ENCODE peak calls at places on chromosomes 7 and 10, in five cellular contexts. A is CD8-positive, alpha-beta T cell; G is stomach; K is mucosa of descending colon; E is H1. M is an unnamed sample. For H3K4me1, the result is how much of the 10 kb centered on the place peaks cover.

GRCh38 chr7:876972-877311 is 588 bp downstream of the GET4 start:
- DNase-seq in A (no peak), G (no peak), K (peak), E (no peak), M (no peak)

GRCh38 chr7:55504093-55504859 is 68.0 kb downstream of the VOPP1 start:
- DNase-seq in A (no peak), G (peak), K (no peak), E (no peak), M (peak)

GRCh38 chr10:75137533-75138438 is 26.3 kb downstream of the SAMD8 start:
- DNase-seq in A (no peak), G (no peak), K (no peak), E (no peak), M (no peak)

GRCh38 chr7:20661884-20662283 is 46.4 kb downstream of the ABCB5 start:
- DNase-seq in A (no peak), G (no peak), K (no peak), E (no peak), M (no peak)

GRCh38 chr10:102712089-102712488 is 2.1 kb downstream of the ARL3 start:
- DNase-seq in A (no peak), G (no peak), K (no peak), E (no peak), M (no peak)

GRCh38 chr7:96045919-96046318 is 273.6 kb downstream of the DYNC1I1 start:
- DNase-seq in A (no peak), G (peak), K (no peak), E (no peak), M (no peak)

GRCh38 chr7:35691827-35692307 is 3.1 kb downstream of the HERPUD2 start:
- DNase-seq in A (peak), G (no peak), K (no peak), E (no peak), M (no peak)

GRCh38 chr7:157495177-157495553 is 158.4 kb downstream of the DNAJB6 start:
- DNase-seq in A (no peak), G (no peak), K (no peak), E (no peak), M (no peak)

GRCh38 chr7:102321351-102322201 is 34.7 kb downstream of the SPDYE6 start:
- DNase-seq in A (no peak), G (no peak), K (no peak), E (peak), M (no peak)

GRCh38 chr10:29355436-29355991 is 66.6 kb downstream of the LYZL1 start:
- DNase-seq in A (no peak), G (no peak), K (no peak), E (no peak), M (no peak)

GRCh38 chr10:127227663-127228062 is 31.3 kb upstream of the INSYN2A start:
- DNase-seq in A (no peak), G (no peak), K (no peak), E (no peak), M (no peak)

DNA sequence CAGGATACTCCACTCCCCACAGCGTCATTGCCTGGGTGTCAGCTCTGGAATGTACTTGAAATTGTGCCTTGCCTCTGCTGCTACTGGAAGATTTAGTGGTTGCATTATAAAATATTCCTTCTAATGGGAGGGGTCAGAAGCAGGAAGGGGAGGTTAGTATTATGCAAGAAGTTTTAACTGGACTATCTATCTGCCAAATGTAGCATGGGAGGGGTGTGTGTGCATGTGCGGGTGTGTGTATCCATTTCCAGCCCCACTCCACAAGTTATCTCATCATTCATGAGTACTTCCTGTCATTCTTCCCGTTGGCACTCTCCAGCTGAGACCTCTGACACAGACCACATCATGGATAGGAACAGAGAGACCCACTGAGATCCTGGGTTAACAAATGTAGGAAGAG is 13.4 kb downstream of the MBL2 start:
- DNase-seq in A (no peak), G (no peak), K (no peak), E (no peak), M (no peak)
- H3K4me1 ChIP-seq in A (under half), G (under half), K (under half), E (under half), M (under half)

GRCh38 chr7:44384586-44385383 is 59.4 kb upstream of the CAMK2B start:
- DNase-seq in A (no peak), G (peak), K (no peak), E (peak), M (no peak)
- H3K4me1 ChIP-seq in A (under half), G (under half), K (under half), E (under half), M (under half)

DNA sequence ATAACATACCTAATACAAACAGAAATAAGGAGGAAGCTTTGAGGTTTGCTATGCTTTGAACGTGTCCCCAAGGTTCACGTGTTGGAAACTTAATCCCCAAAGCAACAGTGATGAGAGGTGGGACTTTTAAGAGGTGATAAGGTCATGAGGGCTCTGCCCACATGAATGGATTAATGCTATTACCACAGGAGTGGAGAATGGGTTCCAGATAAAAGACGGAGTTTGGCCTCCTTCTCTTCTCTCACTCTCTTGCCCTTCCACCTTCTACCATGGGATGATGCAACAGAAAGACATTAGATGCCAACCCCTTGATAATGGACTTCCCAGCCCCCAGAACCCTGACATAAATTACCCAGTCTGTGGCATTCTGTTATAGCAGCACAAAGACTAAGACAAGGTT is 9.6 kb downstream of the ITGB1 start:
- DNase-seq in A (no peak), G (no peak), K (no peak), E (no peak), M (no peak)
- H3K4me1 ChIP-seq in A (under half), G (half or more), K (under half), E (under half), M (half or more)

GRCh38 chr10:99682752-99683151 is 23.4 kb downstream of the ENTPD7 start:
- DNase-seq in A (no peak), G (no peak), K (no peak), E (no peak), M (no peak)
- H3K4me1 ChIP-seq in A (under half), G (under half), K (under half), E (under half), M (under half)

GRCh38 chr7:106029941-106030340 is 66.9 kb downstream of the CDHR3 start:
- DNase-seq in A (no peak), G (no peak), K (no peak), E (no peak), M (no peak)
- H3K4me1 ChIP-seq in A (under half), G (under half), K (under half), E (under half), M (under half)